ENCODE peak calls at places on chromosomes 3 and 15, in six cellular contexts. Q is heart right ventricle, B is right atrium auricular region, Z is RWPE1, E is cardiac muscle cell, T is GM13977. G is an unnamed sample.

GRCh38 chr3:47994180-47994579 is 22.0 kb downstream of the MAP4 start:
- DNase-seq in Z (no peak), T (no peak), B (no peak), Q (no peak), E (no peak), G (no peak)

GRCh38 chr3:78887029-78887428 is 880.8 kb downstream of the ROBO1 start:
- DNase-seq in Z (peak; percentile 20), T (no peak), Q (no peak), E (no peak), B (no peak), G (no peak)

GRCh38 chr15:77620297-77620696 is 12.4 kb downstream of the LINGO1 start:
- DNase-seq in E (no peak), T (no peak), Q (no peak), B (no peak), Z (no peak), G (no peak)

GRCh38 chr3:178623666-178624255 is 87.5 kb downstream of the KCNMB2 start:
- DNase-seq in B (no peak), T (no peak), E (no peak), Z (peak; percentile 42), Q (no peak), G (no peak)

GRCh38 chr15:27254801-27255200 is 283.8 kb downstream of the GABRG3 start:
- DNase-seq in Z (no peak), T (no peak), Q (no peak), B (no peak), E (no peak), G (no peak)

GRCh38 chr15:42063122-42063848 is 31.1 kb downstream of the PLA2G4D start:
- DNase-seq in Q (no peak), E (no peak), Z (no peak), T (no peak), B (peak; percentile 40), G (no peak)

GRCh38 chr15:42275780-42276395 is 2.7 kb upstream of the TMEM87A start:
- DNase-seq in B (no peak), E (no peak), T (no peak), Z (no peak), Q (no peak), G (no peak)

GRCh38 chr3:88150371-88150770 is 612 bp downstream of the C3orf38 start:
- DNase-seq in Z (peak; percentile 0), Q (no peak), E (no peak), B (no peak), T (peak; percentile 58), G (peak; percentile 56)

GRCh38 chr3:98772022-98772421 is 8.9 kb downstream of the ST3GAL6 start:
- DNase-seq in B (no peak), T (no peak), E (no peak), Q (no peak), Z (no peak), G (no peak)

GRCh38 chr15:101052031-101052620 is 133.0 kb downstream of the LRRK1 start:
- DNase-seq in B (no peak), E (peak; percentile 9), Z (no peak), Q (no peak), T (no peak), G (no peak)

GRCh38 chr3:182970811-182971418 is 9.4 kb downstream of the DCUN1D1 start:
- DNase-seq in E (no peak), T (no peak), B (no peak), Z (no peak), Q (no peak), G (no peak)

GRCh38 chr3:189689625-189690024 is 58.4 kb downstream of the TP63 start:
- DNase-seq in Q (no peak), Z (no peak), T (no peak), B (no peak), E (no peak), G (no peak)

GRCh38 chr3:55283441-55283925 is 203.6 kb downstream of the WNT5A start:
- DNase-seq in T (no peak), Q (no peak), Z (no peak), E (no peak), B (no peak), G (no peak)

GRCh38 chr15:98616397-98616796 is 31.9 kb upstream of the IGF1R start:
- DNase-seq in T (no peak), B (peak; percentile 36), E (no peak), Z (no peak), Q (no peak), G (no peak)

GRCh38 chr15:39511000-39511914 is 69.6 kb upstream of the THBS1 start:
- DNase-seq in Q (peak; percentile 63), Z (peak; percentile 59), E (peak; percentile 54), T (no peak), B (peak; percentile 79), G (no peak)

GRCh38 chr15:73856458-73857192 is 16.7 kb upstream of the TBC1D21 start:
- DNase-seq in T (no peak), Q (no peak), E (no peak), Z (no peak), B (no peak), G (no peak)

GRCh38 chr15:96273317-96274086 is 57.0 kb upstream of the NR2F2 start:
- DNase-seq in B (no peak), Z (peak; percentile 97), Q (no peak), E (peak; percentile 29), T (peak; percentile 19), G (no peak)

GRCh38 chr3:71087109-71088018 is 496.2 kb downstream of the FOXP1 start:
- DNase-seq in Q (no peak), Z (no peak), T (peak; percentile 64), B (no peak), E (no peak), G (peak; percentile 56)

GRCh38 chr15:101131489-101132389 is 120.1 kb downstream of the CHSY1 start:
- DNase-seq in E (no peak), T (no peak), B (no peak), Q (no peak), Z (no peak), G (no peak)

GRCh38 chr3:42742688-42743087 is 30.4 kb downstream of the CCDC13 start:
- DNase-seq in B (peak; percentile 48), E (no peak), T (no peak), Q (no peak), Z (no peak), G (no peak)

GRCh38 chr3:156388469-156389150 is 166.3 kb downstream of the SSR3 start:
- DNase-seq in B (no peak), T (no peak), Q (peak; percentile 57), E (no peak), Z (no peak), G (no peak)

GRCh38 chr3:37161351-37161750 is 13.0 kb downstream of the LRRFIP2 start:
- DNase-seq in B (no peak), T (no peak), Z (no peak), E (no peak), Q (no peak), G (no peak)

GRCh38 chr3:37162501-37163245 is 11.7 kb downstream of the LRRFIP2 start:
- DNase-seq in T (peak; percentile 42), E (no peak), Z (no peak), Q (no peak), B (no peak), G (peak; percentile 38)

GRCh38 chr3:37168896-37169295 is 5.5 kb downstream of the LRRFIP2 start:
- DNase-seq in B (no peak), Z (no peak), Q (no peak), T (no peak), E (no peak), G (no peak)

DNA sequence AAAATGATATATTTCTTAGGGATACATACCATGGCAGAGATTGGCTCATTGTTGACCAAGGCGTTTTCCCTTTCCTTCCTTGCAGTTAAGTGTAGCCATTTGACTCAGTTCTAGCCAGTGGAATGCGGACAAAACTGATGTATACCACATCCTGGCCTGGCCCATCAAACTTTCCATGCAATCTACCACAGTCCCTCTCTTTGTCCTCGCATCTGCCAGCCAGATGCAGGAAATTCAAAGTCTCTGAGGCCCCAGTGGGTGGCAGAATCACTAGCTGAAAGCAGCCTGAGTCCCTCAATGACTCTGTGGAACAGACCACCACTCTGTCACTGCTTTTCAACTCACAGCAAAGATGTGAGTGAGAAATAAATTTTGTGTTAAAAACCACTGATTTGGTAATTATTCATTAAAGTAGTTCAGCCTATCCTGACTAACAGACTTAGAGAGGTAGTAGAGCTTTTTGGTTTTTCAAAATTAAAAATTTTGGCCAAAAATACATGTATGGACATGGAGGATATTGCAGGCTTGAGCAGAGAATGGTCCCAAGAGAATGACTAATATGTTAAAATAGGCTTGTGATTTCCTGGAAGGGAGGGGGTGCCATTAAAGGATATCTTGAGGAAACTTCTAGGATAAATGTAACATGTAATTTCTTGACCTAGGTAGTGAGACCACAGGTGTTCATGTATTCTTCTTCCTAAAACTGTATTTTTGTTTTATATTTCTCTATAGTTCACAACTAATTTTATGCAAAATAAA is 10.9 kb downstream of the LRRFIP2 start:
- DNase-seq in B (no peak), Q (no peak), Z (peak; percentile 38), E (no peak), T (no peak), G (no peak)
- TF ChIP-seq CTCF in B (no peak), Q (no peak), Z (no peak), E (no peak), T (no peak), G (no peak)

GRCh38 chr3:8669019-8669418 is 24.4 kb upstream of the SSUH2 start:
- DNase-seq in T (no peak), Z (no peak), Q (no peak), B (no peak), E (no peak), G (no peak)
- TF ChIP-seq CTCF in T (no peak), Z (no peak), Q (no peak), B (no peak), E (no peak), G (no peak)

GRCh38 chr3:14126017-14126902 is 1.4 kb downstream of the TMEM43 start:
- DNase-seq in Z (no peak), Q (no peak), E (no peak), T (no peak), B (peak; percentile 42), G (no peak)
- TF ChIP-seq CTCF in Z (no peak), Q (no peak), E (no peak), T (no peak), B (no peak), G (no peak)

GRCh38 chr15:44129911-44130310 is 65.2 kb downstream of the FRMD5 start:
- DNase-seq in T (no peak), E (no peak), Q (no peak), B (no peak), Z (no peak), G (no peak)

GRCh38 chr15:44132057-44132456 is 63.0 kb downstream of the FRMD5 start:
- DNase-seq in T (no peak), Q (no peak), Z (no peak), B (no peak), E (no peak), G (no peak)

GRCh38 chr15:44125879-44126278 is 69.2 kb downstream of the FRMD5 start:
- DNase-seq in Z (no peak), Q (no peak), E (no peak), T (no peak), B (no peak), G (no peak)

GRCh38 chr15:44128443-44128842 is 66.6 kb downstream of the FRMD5 start:
- DNase-seq in T (no peak), Q (no peak), B (no peak), E (no peak), Z (no peak), G (no peak)

DNA sequence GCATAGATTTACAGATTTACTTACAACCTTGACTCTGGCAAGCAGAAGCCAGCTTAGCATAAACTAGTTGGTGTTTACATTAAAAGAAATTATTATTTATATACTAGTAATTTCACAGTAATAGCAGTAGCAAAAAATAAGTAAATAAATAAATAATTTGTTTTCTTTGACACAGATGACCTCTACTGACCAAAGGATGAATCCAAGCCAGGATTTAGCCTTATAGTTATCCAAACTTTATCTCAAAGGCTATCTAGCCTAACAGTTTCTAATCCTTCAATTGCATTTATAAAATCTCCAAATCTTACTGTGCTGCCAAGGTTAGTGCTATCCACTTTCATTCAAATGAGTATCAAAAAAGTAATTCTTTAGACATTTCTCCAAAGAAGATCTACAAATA is 64.3 kb downstream of the FRMD5 start:
- DNase-seq in T (no peak), E (no peak), Q (no peak), B (no peak), Z (peak; percentile 6), G (no peak)
- TF ChIP-seq CTCF in T (no peak), E (no peak), Q (no peak), B (no peak), Z (peak; percentile 39), G (no peak)

G was measured in GM20000.